ENCODE peak calls at places on chromosomes 4 and X, in five cellular contexts. E is left ventricle myocardium inferior, F is lower lobe of right lung, X is ovary, J is colonic mucosa. I is an unnamed sample.
A peak's percentile ranks its signal among the peaks of the same experiment; 100 is the strongest.

GRCh38 chrX:71661919-71662318 is 5.4 kb upstream of the LOC101059915 start:
- DNase-seq in X (no peak), F (no peak), J (no peak), E (no peak), I (no peak)

GRCh38 chr4:61877893-61878292 is 677.8 kb downstream of the ADGRL3 start:
- DNase-seq in F (no peak), J (no peak), X (no peak), E (no peak), I (no peak)

GRCh38 chr4:1792832-1793495 is at the start of gene FGFR3:
- DNase-seq in F (no peak), J (peak; percentile 60), X (no peak), E (peak; percentile 33), I (peak; percentile 76)

GRCh38 chr4:76867880-76868655 is 29.9 kb downstream of the SOWAHB start:
- DNase-seq in X (no peak), E (no peak), F (no peak), J (peak; percentile 96), I (peak; percentile 94)

GRCh38 chrX:17441965-17442364 is 67.0 kb downstream of the NHS start:
- DNase-seq in E (no peak), J (no peak), X (no peak), F (no peak), I (no peak)

GRCh38 chr4:112938461-112939058 is 110.9 kb upstream of the ANK2 start:
- DNase-seq in X (no peak), J (no peak), F (no peak), E (no peak), I (no peak)

GRCh38 chr4:104330125-104330524 is 164.6 kb downstream of the CXXC4 start:
- DNase-seq in E (no peak), J (no peak), F (no peak), X (no peak), I (no peak)

GRCh38 chr4:112510468-112511293 is 5.3 kb downstream of the NEUROG2 start:
- DNase-seq in J (no peak), F (no peak), E (no peak), X (no peak), I (no peak)

GRCh38 chr4:113222006-113222405 is 172.6 kb downstream of the ANK2 start:
- DNase-seq in F (no peak), X (no peak), J (no peak), E (no peak), I (no peak)

GRCh38 chr4:102420563-102421221 is 75.4 kb upstream of the SLC39A8 start:
- DNase-seq in X (no peak), E (no peak), F (no peak), J (no peak), I (no peak)

GRCh38 chr4:187232796-187233195 is 509.1 kb upstream of the FAT1 start:
- DNase-seq in J (no peak), E (no peak), F (no peak), X (no peak), I (no peak)

GRCh38 chr4:185552254-185552653 is 16.9 kb upstream of the PDLIM3 start:
- DNase-seq in X (no peak), J (no peak), E (no peak), F (no peak), I (no peak)

GRCh38 chrX:34632404-34632803 is 24.7 kb downstream of the TMEM47 start:
- DNase-seq in E (no peak), F (no peak), J (no peak), X (no peak), I (no peak)

GRCh38 chr4:140186651-140187315 is 32.8 kb upstream of the MAML3 start:
- DNase-seq in E (no peak), F (no peak), X (peak; percentile 28), J (peak; percentile 75), I (peak; percentile 64)

GRCh38 chr4:8433181-8433580 is 7.3 kb downstream of the ACOX3 start:
- DNase-seq in X (no peak), F (no peak), J (no peak), E (no peak), I (no peak)

GRCh38 chr4:143256456-143256855 is 71.7 kb downstream of the USP38 start:
- DNase-seq in X (no peak), F (no peak), J (no peak), E (no peak), I (no peak)

GRCh38 chr4:2426069-2426397 is 7.3 kb downstream of the CFAP99 start:
- DNase-seq in J (no peak), F (no peak), E (no peak), X (no peak), I (no peak)

DNA sequence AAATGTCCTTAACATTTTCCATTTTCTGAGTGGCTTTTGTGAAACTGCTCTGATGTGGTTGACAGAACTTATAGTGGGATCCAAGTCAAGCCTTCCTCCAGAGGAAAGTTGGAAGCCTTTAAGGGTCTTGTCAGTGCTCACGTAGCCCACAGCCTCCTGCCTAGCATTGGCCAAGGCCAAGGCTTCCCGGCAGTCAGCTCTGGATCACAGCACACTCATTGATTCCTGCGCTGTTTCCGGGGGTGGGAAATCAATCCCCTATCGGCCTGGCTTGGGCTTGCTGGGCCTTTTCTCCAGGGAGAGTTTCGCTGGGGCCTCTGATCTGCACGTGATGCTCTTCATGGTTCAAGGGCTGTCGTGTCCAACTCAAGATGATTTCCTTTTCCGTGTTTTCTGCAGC is 76.1 kb downstream of the SLC9A6 start:
- DNase-seq in E (peak; percentile 15), F (no peak), X (no peak), J (no peak), I (no peak)
- H3K9me3 ChIP-seq in E (no peaks in the 10 kb centered on the region), F (no peaks in the 10 kb centered on the region), X (no peaks in the 10 kb centered on the region), J (no peaks in the 10 kb centered on the region), I (no peaks in the 10 kb centered on the region)

GRCh38 chrX:38975368-38975767 is 174.1 kb downstream of the MID1IP1 start:
- DNase-seq in X (no peak), F (no peak), E (no peak), J (no peak), I (no peak)

GRCh38 chrX:38973327-38973726 is 172.1 kb downstream of the MID1IP1 start:
- DNase-seq in F (peak; percentile 44), J (no peak), X (no peak), E (no peak), I (no peak)

GRCh38 chrX:38970074-38970473 is 168.8 kb downstream of the MID1IP1 start:
- DNase-seq in J (no peak), X (no peak), F (no peak), E (no peak), I (no peak)

GRCh38 chrX:38970845-38971244 is 169.6 kb downstream of the MID1IP1 start:
- DNase-seq in J (no peak), X (no peak), F (no peak), E (no peak), I (no peak)

GRCh38 chrX:38974542-38974941 is 173.3 kb downstream of the MID1IP1 start:
- DNase-seq in F (no peak), J (no peak), E (no peak), X (no peak), I (no peak)
- TF ChIP-seq CTCF in F (no peak), J (no peak), E (no peak), X (no peak), I (no peak)

DNA sequence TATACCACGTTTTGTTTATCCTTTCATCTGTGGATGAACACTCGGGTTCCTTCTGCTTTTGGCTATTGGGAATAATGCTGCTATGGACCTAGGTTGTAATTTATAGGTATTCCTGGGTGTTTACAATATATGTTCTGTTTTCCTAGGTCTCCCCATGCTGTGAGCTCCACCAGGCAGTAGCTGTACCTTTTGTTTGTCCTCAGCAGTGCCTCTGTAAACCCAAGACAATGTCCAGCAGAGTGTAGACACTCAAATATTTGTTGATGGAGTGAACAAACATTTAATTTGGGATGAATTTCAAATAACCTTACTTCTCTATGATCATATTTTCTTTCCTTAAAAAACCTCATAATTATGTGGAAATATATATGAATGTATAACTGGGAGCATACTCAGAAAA is 259.5 kb upstream of the BOD1L1 start:
- DNase-seq in X (no peak), F (no peak), E (no peak), J (no peak), I (no peak)
- H3K9me3 ChIP-seq in X (no peaks in the 10 kb centered on the region), F (no peaks in the 10 kb centered on the region), E (no peaks in the 10 kb centered on the region), J (no peaks in the 10 kb centered on the region), I (no peaks in the 10 kb centered on the region)

GRCh38 chr4:144748814-144749555 is 103.0 kb downstream of the HHIP start:
- DNase-seq in F (no peak), E (no peak), X (no peak), J (no peak), I (no peak)

GRCh38 chr4:144757969-144758368 is 112.0 kb downstream of the HHIP start:
- DNase-seq in E (no peak), F (no peak), J (no peak), X (no peak), I (no peak)

GRCh38 chr4:144750348-144750747 is 104.4 kb downstream of the HHIP start:
- DNase-seq in J (no peak), F (no peak), E (no peak), X (no peak), I (no peak)

DNA sequence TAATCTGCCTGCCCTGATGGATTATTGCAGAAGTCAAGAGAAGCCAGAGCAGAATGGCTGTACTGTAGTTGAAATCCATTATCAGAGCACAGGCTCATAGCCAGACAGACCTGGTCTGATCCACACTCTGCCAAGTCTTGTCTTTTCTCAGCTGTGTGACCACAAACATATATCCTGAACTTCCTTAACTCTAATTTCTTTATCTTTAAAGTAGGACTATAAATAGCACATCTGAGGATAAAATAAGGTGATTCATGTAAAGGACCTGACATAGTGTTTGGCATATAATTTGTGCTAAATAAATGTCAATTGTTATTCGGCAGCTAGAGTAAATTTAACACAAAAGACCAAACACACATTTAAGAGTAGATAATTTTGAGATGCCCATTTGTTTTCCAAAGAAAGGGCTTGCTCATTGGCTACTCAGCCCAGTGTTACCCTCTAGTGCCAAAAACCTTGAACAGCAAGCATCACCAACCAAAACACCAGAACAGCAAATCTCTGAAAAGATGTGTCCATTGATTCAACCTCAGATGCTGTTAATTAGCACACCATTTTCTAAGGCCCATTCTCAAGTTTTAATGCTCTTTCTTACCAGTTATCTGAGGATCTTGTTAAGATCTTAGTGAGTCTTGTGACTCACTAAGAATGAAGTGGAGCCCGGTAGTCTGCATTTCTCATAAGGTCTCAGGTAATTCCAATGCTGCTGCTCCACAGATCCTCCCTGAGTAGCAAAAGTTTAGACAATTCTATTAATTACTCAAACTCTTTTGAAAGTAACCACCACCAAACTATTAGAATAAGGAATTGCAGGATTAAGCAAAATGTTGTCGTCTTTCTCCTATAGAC is 108.8 kb downstream of the HHIP start:
- DNase-seq in J (no peak), X (no peak), F (no peak), E (no peak), I (peak; percentile 16)
- TF ChIP-seq CTCF in J (no peak), X (no peak), F (no peak), E (peak; percentile 48), I (no peak)

GRCh38 chr4:28007693-28008092 is 1147.1 kb downstream of the STIM2 start:
- DNase-seq in F (no peak), E (no peak), X (no peak), J (no peak), I (no peak)
- H3K9me3 ChIP-seq in F (no peaks in the 10 kb centered on the region), E (no peaks in the 10 kb centered on the region), X (no peaks in the 10 kb centered on the region), J (no peaks in the 10 kb centered on the region), I (no peaks in the 10 kb centered on the region)

I was measured in mucosa of descending colon.